ENCODE peak calls at places on chromosomes 6 and 20, in nine cellular contexts. C is fibroblast of lung; W is iPS DF 6.9; S is pancreas; I is left ventricle myocardium inferior; J is Peyer's patch; D is effector memory CD4-positive, alpha-beta T cell; X is lower lobe of right lung; T is upper lobe of left lung. B is an unnamed sample.

GRCh38 chr20:59003836-59004492 is 3.1 kb downstream of the CTSZ start:
- DNase-seq in C (no peak), W (no peak), S (no peak), I (no peak), J (peak; percentile 27), D (no peak), X (no peak), T (peak; percentile 27), B (no peak)

GRCh38 chr6:158037771-158038170 is 56.1 kb downstream of the SYNJ2 start:
- DNase-seq in C (no peak), W (no peak), S (no peak), I (peak; percentile 21), J (no peak), D (no peak), X (peak; percentile 24), T (no peak), B (no peak)

GRCh38 chr20:57716893-57717292 is 7.1 kb upstream of the PMEPA1 start:
- DNase-seq in C (no peak), W (no peak), S (no peak), I (peak; percentile 62), J (no peak), D (no peak), X (no peak), T (no peak), B (no peak)

GRCh38 chr6:133093957-133094356 is 147.2 kb upstream of the EYA4 start:
- DNase-seq in C (no peak), W (no peak), S (no peak), I (no peak), J (no peak), D (no peak), X (no peak), T (no peak), B (no peak)

GRCh38 chr6:30483677-30484279 is 5.5 kb upstream of the HLA-E start:
- DNase-seq in C (peak; percentile 80), W (no peak), S (peak; percentile 36), I (no peak), J (no peak), D (no peak), X (no peak), T (no peak), B (no peak)

GRCh38 chr6:168956884-168957730 is 296.5 kb downstream of the THBS2 start:
- DNase-seq in C (peak; percentile 84), W (peak; percentile 31), S (peak; percentile 64), I (peak; percentile 54), J (peak; percentile 20), D (no peak), X (peak; percentile 57), T (peak; percentile 37), B (no peak)

GRCh38 chr6:167120557-167121030 is 2.3 kb upstream of the CCR6 start:
- DNase-seq in C (no peak), W (no peak), S (no peak), I (no peak), J (no peak), D (no peak), X (no peak), T (no peak), B (no peak)

GRCh38 chr6:5590187-5590586 is 328.9 kb downstream of the FARS2 start:
- DNase-seq in C (no peak), W (no peak), S (no peak), I (peak; percentile 78), J (no peak), D (no peak), X (peak; percentile 83), T (no peak), B (no peak)

GRCh38 chr6:37473364-37474095 is 26.2 kb downstream of the CCDC167 start:
- DNase-seq in C (peak; percentile 39), W (no peak), S (no peak), I (peak; percentile 81), J (no peak), D (no peak), X (no peak), T (no peak), B (no peak)

GRCh38 chr6:149414009-149414408 is 13.9 kb downstream of the SUMO4 start:
- DNase-seq in C (no peak), W (no peak), S (no peak), I (no peak), J (no peak), D (no peak), X (no peak), T (no peak), B (no peak)

GRCh38 chr6:107698146-107698545 is 126.0 kb downstream of the SCML4 start:
- DNase-seq in C (peak; percentile 56), W (no peak), S (no peak), I (no peak), J (no peak), D (no peak), X (no peak), T (no peak), B (no peak)

GRCh38 chr6:95636552-95637376 is 59.4 kb downstream of the MANEA start:
- DNase-seq in C (no peak), W (no peak), S (no peak), I (no peak), J (no peak), D (no peak), X (no peak), T (peak; percentile 30), B (no peak)

GRCh38 chr6:146990284-146990683 is 213.9 kb upstream of the STXBP5 start:
- DNase-seq in C (peak; percentile 42), W (no peak), S (no peak), I (no peak), J (no peak), D (no peak), X (no peak), T (no peak), B (no peak)

GRCh38 chr6:160248538-160248937 is 10.1 kb downstream of the SLC22A2 start:
- DNase-seq in C (no peak), W (no peak), S (no peak), I (no peak), J (no peak), D (no peak), X (no peak), T (no peak), B (no peak)

GRCh38 chr6:151690768-151691562 is 116.5 kb upstream of the ESR1 start:
- DNase-seq in C (peak; percentile 15), W (no peak), S (no peak), I (no peak), J (peak; percentile 23), D (no peak), X (no peak), T (no peak), B (peak; percentile 29)

GRCh38 chr20:7856756-7857155 is 83.5 kb downstream of the HAO1 start:
- DNase-seq in C (peak; percentile 33), W (no peak), S (no peak), I (no peak), J (no peak), D (no peak), X (no peak), T (no peak), B (no peak)

GRCh38 chr20:35226126-35226774 is at the start of gene MMP24:
- DNase-seq in C (no peak), W (no peak), S (peak; percentile 9), I (no peak), J (no peak), D (no peak), X (no peak), T (peak; percentile 62), B (no peak)

GRCh38 chr20:35223941-35224340 is 2.5 kb upstream of the MMP24 start:
- DNase-seq in C (no peak), W (no peak), S (no peak), I (no peak), J (no peak), D (no peak), X (no peak), T (no peak), B (no peak)

GRCh38 chr20:35225319-35226125 is 968 bp upstream of the MMP24 start:
- DNase-seq in C (no peak), W (no peak), S (no peak), I (no peak), J (no peak), D (no peak), X (no peak), T (no peak), B (no peak)

GRCh38 chr20:35224536-35224935 is 2.0 kb upstream of the MMP24 start:
- DNase-seq in C (no peak), W (no peak), S (no peak), I (no peak), J (no peak), D (no peak), X (no peak), T (no peak), B (no peak)

GRCh38 chr20:35226775-35227681 is 538 bp downstream of the MMP24 start:
- DNase-seq in C (peak; percentile 37), W (no peak), S (peak; percentile 50), I (peak; percentile 20), J (no peak), D (no peak), X (peak; percentile 58), T (peak; percentile 93), B (peak; percentile 37)
- H3K4me3 ChIP-seq in C (no peak overlapping the region), W (peak overlapping the region; percentile 36), S (no peak overlapping the region), I (peak overlapping the region; percentile 50), J (peak overlapping the region; percentile 54), D (no peak overlapping the region), X (peak overlapping the region; percentile 27), T (peak overlapping the region; percentile 44), B (no peak overlapping the region)

DNA sequence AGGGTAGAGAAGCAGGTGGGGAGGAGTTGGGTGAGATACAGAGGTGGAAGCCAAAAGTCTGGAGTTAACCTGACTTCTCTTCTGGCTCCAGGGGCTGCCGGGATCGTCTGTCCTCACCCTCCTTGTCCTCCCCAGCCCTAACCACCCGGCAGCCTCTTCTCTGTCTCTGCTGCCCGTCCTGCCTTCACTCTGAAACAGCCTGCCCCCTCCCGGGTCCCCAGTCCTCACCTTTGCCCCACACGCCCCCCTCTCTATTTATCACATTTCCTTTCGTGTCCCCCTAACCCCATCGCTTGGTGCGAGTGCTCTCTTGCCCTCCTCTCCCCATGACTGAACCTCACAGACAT is 5.7 kb downstream of the RING1 start:
- DNase-seq in C (no peak), W (no peak), S (no peak), I (no peak), J (no peak), D (no peak), X (no peak), T (no peak), B (no peak)
- H3K27me3 ChIP-seq in C (peaks cover 13% of the 10 kb centered on the region), W (peaks cover 65% of the 10 kb centered on the region), S (no peaks in the 10 kb centered on the region), I (peaks cover 3% of the 10 kb centered on the region), J (no peaks in the 10 kb centered on the region), D (peaks cover 14% of the 10 kb centered on the region), X (peaks cover 6% of the 10 kb centered on the region), T (no peaks in the 10 kb centered on the region), B (no peaks in the 10 kb centered on the region)

DNA sequence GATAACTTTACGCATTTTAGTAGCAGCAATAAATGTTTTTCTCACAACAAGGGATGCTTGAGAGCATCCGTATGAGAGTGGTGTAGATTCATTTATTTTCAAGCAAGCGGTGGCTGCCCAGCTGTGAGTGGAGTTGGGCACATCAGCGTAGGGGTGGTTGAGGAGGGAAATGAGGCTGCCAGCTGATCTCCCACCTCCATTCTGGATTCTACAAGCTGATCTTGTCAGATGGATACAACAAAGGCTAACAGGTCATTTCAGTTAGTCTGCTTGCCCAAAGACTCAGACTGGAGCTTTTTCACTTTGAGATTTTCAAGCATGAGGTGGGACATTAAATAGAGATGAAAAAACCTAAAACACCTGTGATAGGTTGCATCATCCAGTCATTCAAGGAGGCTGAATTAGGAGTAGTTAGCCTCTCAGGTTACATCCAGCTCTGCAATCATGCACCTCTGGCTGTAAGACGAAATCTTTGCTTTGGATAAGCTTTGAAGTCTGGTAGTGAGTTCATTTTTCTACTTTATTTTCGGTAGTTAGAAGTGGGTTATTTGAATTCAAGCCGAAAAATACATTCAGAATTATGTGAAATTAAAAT is 1.9 kb upstream of the BACH2 start:
- DNase-seq in C (no peak), W (no peak), S (no peak), I (no peak), J (no peak), D (no peak), X (no peak), T (no peak), B (no peak)
- H3K27ac ChIP-seq in C (no peak overlapping the region), W (no peak overlapping the region), S (no peak overlapping the region), I (no peak overlapping the region), J (no peak overlapping the region), D (no peak overlapping the region), X (no peak overlapping the region), T (no peak overlapping the region), B (peak overlapping the region; percentile 87)

GRCh38 chr6:112311950-112312547 is 35.1 kb upstream of the RFPL4B start:
- DNase-seq in C (peak; percentile 66), W (no peak), S (no peak), I (no peak), J (no peak), D (no peak), X (no peak), T (no peak), B (no peak)
- H3K4me3 ChIP-seq in C (no peak overlapping the region), W (no peak overlapping the region), S (no peak overlapping the region), I (no peak overlapping the region), J (no peak overlapping the region), D (no peak overlapping the region), X (no peak overlapping the region), T (no peak overlapping the region), B (no peak overlapping the region)